ENCODE peak calls at places on chromosomes 6 and 20, in nine cellular contexts. G is HS-5; Y is NCI-H2081 treated with DMSO at 0.1 percent for 48 hours; I is kidney tubule cell; M is ELR; J is DND-41; C is CD8-positive, alpha-beta T cell; A is cardiac fibroblast; R is amniotic stem cell. X is an unnamed sample.

GRCh38 chr6:134814076-134814709 is 135.7 kb downstream of the ALDH8A1 start:
- DNase-seq in G (no peak), Y (no peak), I (peak; percentile 47), M (peak; percentile 94), J (no peak), C (no peak), A (no peak), R (peak; percentile 47), X (no peak)

GRCh38 chr20:10555865-10556308 is 117.9 kb downstream of the JAG1 start:
- DNase-seq in G (no peak), Y (no peak), I (peak; percentile 73), M (peak; percentile 76), J (no peak), C (no peak), A (peak; percentile 69), R (peak; percentile 24), X (no peak)

GRCh38 chr20:46933150-46933549 is 38.5 kb downstream of the EYA2 start:
- DNase-seq in G (no peak), Y (no peak), I (no peak), M (no peak), J (no peak), C (no peak), A (no peak), R (no peak), X (no peak)

GRCh38 chr6:144657691-144658090 is 372.6 kb downstream of the UTRN start:
- DNase-seq in G (no peak), Y (peak; percentile 38), I (no peak), M (no peak), J (no peak), C (no peak), A (no peak), R (no peak), X (peak; percentile 62)

GRCh38 chr20:49247169-49247734 is 28.0 kb downstream of the DDX27 start:
- DNase-seq in G (no peak), Y (no peak), I (no peak), M (no peak), J (no peak), C (no peak), A (no peak), R (no peak), X (no peak)

GRCh38 chr20:57480444-57481152 is 44.3 kb downstream of the CTCFL start:
- DNase-seq in G (no peak), Y (no peak), I (no peak), M (no peak), J (no peak), C (peak; percentile 17), A (no peak), R (no peak), X (no peak)

GRCh38 chr6:109743739-109744138 is 52.6 kb downstream of the FIG4 start:
- DNase-seq in G (peak; percentile 75), Y (no peak), I (peak; percentile 88), M (peak; percentile 89), J (no peak), C (no peak), A (peak; percentile 32), R (no peak), X (no peak)

GRCh38 chr6:15922510-15923307 is 206.2 kb upstream of the MYLIP start:
- DNase-seq in G (peak; percentile 50), Y (no peak), I (peak; percentile 33), M (no peak), J (no peak), C (no peak), A (peak; percentile 98), R (peak; percentile 72), X (no peak)

GRCh38 chr20:41889871-41890224 is 271.7 kb upstream of the CHD6 start:
- DNase-seq in G (no peak), Y (no peak), I (peak; percentile 70), M (no peak), J (no peak), C (no peak), A (no peak), R (no peak), X (no peak)

GRCh38 chr6:139600919-139601470 is 226.5 kb upstream of the CITED2 start:
- DNase-seq in G (no peak), Y (no peak), I (no peak), M (no peak), J (no peak), C (no peak), A (no peak), R (no peak), X (no peak)

GRCh38 chr6:100462990-100463684 is 1.6 kb downstream of the SIM1 start:
- DNase-seq in G (no peak), Y (no peak), I (peak; percentile 26), M (peak; percentile 48), J (no peak), C (no peak), A (no peak), R (no peak), X (no peak)

GRCh38 chr6:107511410-107512070 is 21.6 kb downstream of the SOBP start:
- DNase-seq in G (no peak), Y (no peak), I (no peak), M (no peak), J (no peak), C (no peak), A (peak; percentile 37), R (no peak), X (no peak)

GRCh38 chr6:145169726-145170125 is 565.6 kb downstream of the EPM2A start:
- DNase-seq in G (no peak), Y (no peak), I (no peak), M (no peak), J (no peak), C (no peak), A (no peak), R (no peak), X (no peak)

GRCh38 chr6:10412165-10412947 is 2.5 kb downstream of the TFAP2A start:
- DNase-seq in G (peak; percentile 62), Y (peak; percentile 59), I (peak; percentile 75), M (peak; percentile 95), J (no peak), C (no peak), A (peak; percentile 78), R (peak; percentile 96), X (peak; percentile 40)

GRCh38 chr6:148657053-148657452 is 89.8 kb upstream of the UST start:
- DNase-seq in G (peak; percentile 49), Y (no peak), I (no peak), M (peak; percentile 50), J (no peak), C (no peak), A (peak; percentile 95), R (no peak), X (no peak)

GRCh38 chr6:98323605-98324004 is 510.8 kb upstream of the POU3F2 start:
- DNase-seq in G (no peak), Y (no peak), I (no peak), M (no peak), J (no peak), C (no peak), A (no peak), R (no peak), X (no peak)

GRCh38 chr20:12053348-12053747 is 135.7 kb downstream of the BTBD3 start:
- DNase-seq in G (peak; percentile 57), Y (no peak), I (peak; percentile 84), M (peak; percentile 73), J (no peak), C (no peak), A (peak; percentile 83), R (no peak), X (no peak)

GRCh38 chr6:149698175-149698574 is 19.7 kb downstream of the LATS1 start:
- DNase-seq in G (no peak), Y (no peak), I (no peak), M (no peak), J (no peak), C (no peak), A (no peak), R (no peak), X (no peak)

GRCh38 chr6:54274383-54274782 is 33.9 kb upstream of the TINAG start:
- DNase-seq in G (no peak), Y (no peak), I (no peak), M (no peak), J (no peak), C (no peak), A (no peak), R (no peak), X (no peak)

GRCh38 chr20:53660947-53661381 is 67.3 kb upstream of the ZNF217 start:
- DNase-seq in G (no peak), Y (no peak), I (no peak), M (no peak), J (no peak), C (no peak), A (peak; percentile 22), R (no peak), X (no peak)

GRCh38 chr6:137013031-137013430 is 31.7 kb downstream of the IL20RA start:
- DNase-seq in G (peak; percentile 48), Y (no peak), I (peak; percentile 35), M (peak; percentile 45), J (no peak), C (no peak), A (no peak), R (no peak), X (no peak)

GRCh38 chr6:36656441-36656840 is 22.1 kb upstream of the CDKN1A start:
- DNase-seq in G (no peak), Y (no peak), I (peak; percentile 96), M (no peak), J (no peak), C (no peak), A (no peak), R (no peak), X (no peak)

GRCh38 chr20:11216451-11217314 is 542.9 kb upstream of the JAG1 start:
- DNase-seq in G (no peak), Y (no peak), I (peak; percentile 60), M (no peak), J (no peak), C (no peak), A (peak; percentile 84), R (peak; percentile 35), X (no peak)

GRCh38 chr6:40713002-40713719 is 126.0 kb upstream of the LRFN2 start:
- DNase-seq in G (no peak), Y (no peak), I (no peak), M (peak; percentile 33), J (no peak), C (no peak), A (no peak), R (no peak), X (no peak)

GRCh38 chr6:152720964-152721363 is 23.3 kb downstream of the MYCT1 start:
- DNase-seq in G (no peak), Y (no peak), I (peak; percentile 85), M (peak; percentile 69), J (no peak), C (no peak), A (no peak), R (no peak), X (no peak)

GRCh38 chr20:23435675-23436539 is 3.6 kb upstream of the CSTL1 start:
- DNase-seq in G (no peak), Y (peak; percentile 23), I (no peak), M (no peak), J (no peak), C (no peak), A (peak; percentile 48), R (no peak), X (peak; percentile 14)

GRCh38 chr20:44576297-44576696 is 6.1 kb upstream of the PKIG start:
- DNase-seq in G (peak; percentile 39), Y (no peak), I (no peak), M (peak; percentile 72), J (peak; percentile 29), C (no peak), A (peak; percentile 70), R (no peak), X (no peak)

GRCh38 chr6:108755257-108756240 is 92.7 kb upstream of the ARMC2 start:
- DNase-seq in G (no peak), Y (no peak), I (peak; percentile 29), M (no peak), J (no peak), C (no peak), A (peak; percentile 48), R (no peak), X (no peak)

GRCh38 chr20:24027229-24027628 is 38.6 kb upstream of the GGTLC1 start:
- DNase-seq in G (no peak), Y (no peak), I (peak; percentile 28), M (peak; percentile 6), J (peak; percentile 90), C (peak; percentile 68), A (peak; percentile 84), R (no peak), X (peak; percentile 35)

GRCh38 chr6:42341221-42341620 is 110.5 kb downstream of the TRERF1 start:
- DNase-seq in G (no peak), Y (no peak), I (no peak), M (no peak), J (no peak), C (no peak), A (no peak), R (no peak), X (no peak)

GRCh38 chr6:127547909-127548649 is 28.9 kb upstream of the C6orf58 start:
- DNase-seq in G (no peak), Y (no peak), I (no peak), M (peak; percentile 46), J (no peak), C (no peak), A (peak; percentile 31), R (no peak), X (no peak)